ENCODE peak calls at places on chromosomes 1 and 21, in eight cellular contexts. D, P, F, B, H, O, Q and L are unnamed samples.

GRCh38 chr1:209246660-209247059 is 336.9 kb upstream of the CAMK1G start:
- DNase-seq in D (no peak), P (peak), F (no peak), B (no peak), H (peak), O (no peak), Q (no peak), L (no peak)

GRCh38 chr1:181558416-181558815 is 75.1 kb downstream of the CACNA1E start:
- DNase-seq in D (no peak), P (no peak), F (no peak), B (no peak), H (no peak), O (no peak), Q (no peak), L (no peak)

GRCh38 chr1:37752213-37752582 is 12.7 kb downstream of the EPHA10 start:
- DNase-seq in D (no peak), P (no peak), F (no peak), B (no peak), H (no peak), O (no peak), Q (no peak), L (no peak)

GRCh38 chr1:18972991-18973390 is 16.5 kb upstream of the IFFO2 start:
- DNase-seq in D (no peak), P (no peak), F (no peak), B (no peak), H (no peak), O (no peak), Q (no peak), L (no peak)

GRCh38 chr1:162206749-162207635 is 137.5 kb downstream of the NOS1AP start:
- DNase-seq in D (no peak), P (no peak), F (no peak), B (no peak), H (no peak), O (peak), Q (no peak), L (no peak)

GRCh38 chr1:29974345-29974744 is 738.0 kb downstream of the PTPRU start:
- DNase-seq in D (no peak), P (peak), F (no peak), B (no peak), H (peak), O (no peak), Q (no peak), L (no peak)

GRCh38 chr1:18265641-18266040 is 158.0 kb downstream of the IGSF21 start:
- DNase-seq in D (no peak), P (no peak), F (no peak), B (no peak), H (no peak), O (no peak), Q (no peak), L (no peak)

GRCh38 chr1:229835226-229835625 is 209.2 kb downstream of the URB2 start:
- DNase-seq in D (no peak), P (no peak), F (no peak), B (no peak), H (no peak), O (no peak), Q (no peak), L (no peak)

GRCh38 chr1:226123212-226123560 is 60.7 kb downstream of the H3-3A start:
- DNase-seq in D (no peak), P (no peak), F (no peak), B (no peak), H (no peak), O (no peak), Q (no peak), L (no peak)

GRCh38 chr1:29180497-29181412 is 945 bp downstream of the SRSF4 start:
- DNase-seq in D (no peak), P (no peak), F (no peak), B (no peak), H (no peak), O (no peak), Q (peak), L (no peak)

GRCh38 chr21:42615924-42616323 is 37.5 kb upstream of the PDE9A start:
- DNase-seq in D (no peak), P (no peak), F (no peak), B (no peak), H (no peak), O (no peak), Q (no peak), L (no peak)

GRCh38 chr1:218347713-218348627 is 2.8 kb downstream of the TGFB2 start:
- DNase-seq in D (no peak), P (peak), F (no peak), B (no peak), H (no peak), O (no peak), Q (no peak), L (no peak)

GRCh38 chr1:15525043-15525958 is 1.3 kb upstream of the CASP9 start:
- DNase-seq in D (peak), P (peak), F (peak), B (no peak), H (peak), O (peak), Q (peak), L (no peak)

GRCh38 chr1:53197301-53198205 is 929 bp downstream of the CPT2 start:
- DNase-seq in D (no peak), P (peak), F (no peak), B (no peak), H (no peak), O (no peak), Q (no peak), L (no peak)

GRCh38 chr1:89781494-89782126 is 39.2 kb upstream of the LRRC8D start:
- DNase-seq in D (no peak), P (no peak), F (no peak), B (peak), H (no peak), O (no peak), Q (no peak), L (no peak)

GRCh38 chr1:110006516-110006915 is 22.0 kb downstream of the AHCYL1 start:
- DNase-seq in D (no peak), P (no peak), F (no peak), B (no peak), H (no peak), O (no peak), Q (no peak), L (no peak)

GRCh38 chr1:113657126-113657525 is 102.2 kb downstream of the PHTF1 start:
- DNase-seq in D (no peak), P (no peak), F (no peak), B (no peak), H (no peak), O (no peak), Q (no peak), L (no peak)

GRCh38 chr1:3743421-3743820 is 8.8 kb upstream of the CCDC27 start:
- DNase-seq in D (no peak), P (no peak), F (no peak), B (no peak), H (no peak), O (no peak), Q (no peak), L (no peak)

GRCh38 chr1:182699673-182700350 is 15.4 kb upstream of the RGS8 start:
- DNase-seq in D (no peak), P (no peak), F (no peak), B (no peak), H (no peak), O (no peak), Q (peak), L (no peak)

GRCh38 chr1:22018583-22019559 is 17.4 kb downstream of the CELA3A start:
- DNase-seq in D (no peak), P (peak), F (no peak), B (peak), H (peak), O (no peak), Q (peak), L (peak)

GRCh38 chr1:68955424-68955823 is 458.5 kb upstream of the DEPDC1 start:
- DNase-seq in D (no peak), P (no peak), F (no peak), B (no peak), H (no peak), O (no peak), Q (no peak), L (no peak)

GRCh38 chr1:159175571-159175970 is 4.2 kb downstream of the CADM3 start:
- DNase-seq in D (no peak), P (no peak), F (no peak), B (no peak), H (no peak), O (no peak), Q (no peak), L (no peak)

GRCh38 chr1:229229721-229230135 is 41.2 kb upstream of the RAB4A start:
- DNase-seq in D (peak), P (no peak), F (peak), B (no peak), H (no peak), O (no peak), Q (peak), L (peak)

GRCh38 chr21:45074048-45074817 is at the start of gene ADARB1:
- DNase-seq in D (peak), P (peak), F (peak), B (peak), H (no peak), O (peak), Q (no peak), L (no peak)

GRCh38 chr1:52738148-52738547 is 11.9 kb downstream of the ZYG11B start:
- DNase-seq in D (no peak), P (no peak), F (no peak), B (no peak), H (no peak), O (no peak), Q (no peak), L (peak)

GRCh38 chr1:2065699-2066098 is 15.5 kb downstream of the PRKCZ start:
- DNase-seq in D (no peak), P (no peak), F (no peak), B (no peak), H (no peak), O (no peak), Q (no peak), L (no peak)

GRCh38 chr21:36450511-36450910 is 29.4 kb downstream of the CLDN14 start:
- DNase-seq in D (no peak), P (peak), F (no peak), B (no peak), H (no peak), O (no peak), Q (no peak), L (no peak)

GRCh38 chr1:54937469-54937868 is 43.0 kb upstream of the TMEM61 start:
- DNase-seq in D (no peak), P (no peak), F (no peak), B (no peak), H (no peak), O (no peak), Q (no peak), L (no peak)

GRCh38 chr1:59072017-59072947 is 224.6 kb upstream of the FGGY start:
- DNase-seq in D (no peak), P (no peak), F (no peak), B (no peak), H (no peak), O (no peak), Q (no peak), L (no peak)

GRCh38 chr1:29202584-29203340 is 21.1 kb upstream of the SRSF4 start:
- DNase-seq in D (peak), P (peak), F (peak), B (peak), H (peak), O (peak), Q (peak), L (peak)

GRCh38 chr1:160205974-160206369 is 788 bp downstream of the PEA15 start:
- DNase-seq in D (peak), P (peak), F (peak), B (peak), H (peak), O (no peak), Q (peak), L (no peak)

GRCh38 chr1:234603221-234604204 is 6.5 kb downstream of the IRF2BP2 start:
- DNase-seq in D (no peak), P (no peak), F (no peak), B (no peak), H (no peak), O (no peak), Q (no peak), L (no peak)

GRCh38 chr1:21607549-21608529 is 61.3 kb downstream of the RAP1GAP start:
- DNase-seq in D (peak), P (no peak), F (peak), B (peak), H (peak), O (peak), Q (peak), L (peak)

GRCh38 chr1:69534829-69535228 is 32.9 kb upstream of the LRRC7 start:
- DNase-seq in D (no peak), P (no peak), F (no peak), B (no peak), H (no peak), O (no peak), Q (no peak), L (no peak)

GRCh38 chr1:155017946-155018316 is 15.3 kb downstream of the ZBTB7B start:
- DNase-seq in D (no peak), P (no peak), F (peak), B (no peak), H (no peak), O (no peak), Q (no peak), L (no peak)

GRCh38 chr1:6426972-6427350 is 2.4 kb downstream of the ESPN start:
- DNase-seq in D (no peak), P (no peak), F (no peak), B (no peak), H (no peak), O (no peak), Q (no peak), L (no peak)

GRCh38 chr1:209455133-209455532 is 128.4 kb upstream of the CAMK1G start:
- DNase-seq in D (no peak), P (no peak), F (no peak), B (no peak), H (no peak), O (no peak), Q (no peak), L (no peak)